ENCODE peak calls at places on chromosome 12, in nine cellular contexts. X is progenitor cell of endocrine pancreas, Z is GM20000, V is osteoblast, U is tibial artery, G is WTC11, K is thyroid gland, E is esophagus squamous epithelium, Y is AG09309. C is an unnamed sample.

GRCh38 chr12:54060975-54061778 is 7.5 kb downstream of the HOXC4 start:
- DNase-seq in U (no peak), Z (no peak), V (peak; percentile 93), K (no peak), E (no peak), Y (no peak), X (no peak), G (no peak), C (no peak)

GRCh38 chr12:42887657-42888056 is 298.1 kb upstream of the PRICKLE1 start:
- DNase-seq in Z (no peak), X (no peak), G (no peak), K (no peak), Y (no peak), V (no peak), U (no peak), E (no peak), C (no peak)

GRCh38 chr12:89453579-89453978 is 71.0 kb downstream of the GALNT4 start:
- DNase-seq in Y (peak; percentile 75), X (no peak), U (no peak), V (no peak), K (no peak), E (no peak), Z (no peak), G (no peak), C (no peak)

GRCh38 chr12:117367006-117367638 is 5.7 kb upstream of the NOS1 start:
- DNase-seq in X (peak; percentile 82), V (peak; percentile 98), G (peak; percentile 91), U (peak; percentile 47), Y (peak; percentile 20), Z (peak; percentile 82), E (no peak), K (peak; percentile 83), C (peak; percentile 31)

GRCh38 chr12:109923038-109923437 is 23.0 kb downstream of the TCHP start:
- DNase-seq in G (no peak), V (peak; percentile 23), U (no peak), K (no peak), Z (no peak), Y (no peak), E (no peak), X (no peak), C (no peak)

GRCh38 chr12:104219908-104220404 is 4.4 kb downstream of the TXNRD1 start:
- DNase-seq in Z (no peak), V (peak; percentile 82), U (peak; percentile 45), E (no peak), G (no peak), Y (peak; percentile 65), K (no peak), X (no peak), C (no peak)

GRCh38 chr12:27493260-27493935 is 30.6 kb upstream of the PPFIBP1 start:
- DNase-seq in E (no peak), Z (no peak), U (no peak), Y (no peak), X (no peak), V (no peak), G (no peak), K (no peak), C (no peak)

GRCh38 chr12:100289011-100289410 is 22.0 kb downstream of the SCYL2 start:
- DNase-seq in Z (no peak), G (no peak), K (no peak), X (no peak), V (no peak), E (no peak), U (no peak), Y (no peak), C (no peak)

GRCh38 chr12:107903377-107904061 is 129.0 kb downstream of the ASCL4 start:
- DNase-seq in G (peak; percentile 89), U (no peak), V (no peak), X (peak; percentile 32), K (peak; percentile 81), Z (peak; percentile 91), Y (no peak), E (peak; percentile 1), C (peak; percentile 61)

GRCh38 chr12:96248532-96248931 is 54.4 kb downstream of the ELK3 start:
- DNase-seq in V (no peak), K (no peak), U (no peak), Z (no peak), X (no peak), G (no peak), Y (no peak), E (no peak), C (no peak)

GRCh38 chr12:95258803-95259202 is 41.2 kb downstream of the VEZT start:
- DNase-seq in U (no peak), V (no peak), X (no peak), E (no peak), G (no peak), Z (no peak), K (no peak), Y (no peak), C (no peak)

GRCh38 chr12:6057693-6058092 is 66.8 kb downstream of the VWF start:
- DNase-seq in K (no peak), G (peak; percentile 78), V (peak; percentile 25), X (peak; percentile 58), U (no peak), Z (no peak), Y (no peak), E (no peak), C (no peak)

GRCh38 chr12:31309279-31309678 is 16.7 kb downstream of the SINHCAF start:
- DNase-seq in G (no peak), K (no peak), E (no peak), Z (no peak), Y (no peak), U (no peak), X (no peak), V (no peak), C (no peak)

GRCh38 chr12:7989827-7990491 is 42.6 kb upstream of the FOXJ2 start:
- DNase-seq in Y (no peak), X (no peak), G (no peak), Z (peak; percentile 22), U (peak; percentile 63), K (no peak), V (no peak), E (peak; percentile 16), C (peak; percentile 16)

GRCh38 chr12:69437073-69437472 is 33.1 kb upstream of the FRS2 start:
- DNase-seq in U (no peak), E (no peak), X (no peak), V (no peak), Z (no peak), G (no peak), Y (no peak), K (no peak), C (no peak)

GRCh38 chr12:118190266-118190665 is 54.3 kb downstream of the PEBP1 start:
- DNase-seq in X (no peak), G (no peak), Y (no peak), Z (no peak), K (no peak), V (peak; percentile 37), E (no peak), U (no peak), C (no peak)

GRCh38 chr12:34602213-34602940 is 580.1 kb downstream of the ALG10 start:
- DNase-seq in U (no peak), X (peak; percentile 8), Y (no peak), E (no peak), K (no peak), G (no peak), V (no peak), Z (no peak), C (no peak)

GRCh38 chr12:63978519-63978918 is 134.0 kb downstream of the SRGAP1 start:
- DNase-seq in V (no peak), G (no peak), E (no peak), Z (no peak), Y (peak; percentile 61), X (no peak), K (no peak), U (no peak), C (no peak)

GRCh38 chr12:104220931-104221330 is 5.4 kb downstream of the TXNRD1 start:
- DNase-seq in Z (no peak), K (no peak), U (no peak), E (no peak), X (no peak), G (no peak), Y (no peak), V (no peak), C (no peak)

GRCh38 chr12:32448581-32448980 is 49.2 kb downstream of the FGD4 start:
- DNase-seq in Y (no peak), K (no peak), Z (peak; percentile 17), U (no peak), E (no peak), G (no peak), V (no peak), X (no peak), C (no peak)
- TF ChIP-seq CTCF in Y (no peak), K (no peak), Z (no peak), U (no peak), E (no peak), G (no peak), V (no peak), X (no peak), C (no peak)

DNA sequence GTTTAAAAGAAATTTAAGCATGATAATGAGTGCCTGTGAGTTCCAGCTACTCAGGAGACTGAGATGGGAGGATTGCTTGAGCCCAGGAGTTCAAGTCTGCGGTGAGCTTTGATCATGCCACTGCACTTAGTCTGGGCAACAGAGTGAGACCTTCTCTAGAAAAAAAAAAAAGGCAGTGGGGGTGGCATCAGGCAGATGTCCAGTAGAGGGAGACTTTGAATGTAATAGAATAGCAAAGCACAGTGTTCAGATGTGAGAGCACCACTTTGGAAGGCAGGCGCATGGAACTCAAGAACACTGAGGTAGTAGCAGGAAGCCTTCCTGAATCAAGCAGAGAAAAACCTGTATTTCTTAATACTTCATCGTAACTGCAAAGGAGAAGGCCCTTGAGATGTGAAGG is 394.5 kb upstream of the GARIN6 start:
- DNase-seq in G (no peak), K (peak; percentile 9), E (no peak), Z (no peak), V (no peak), X (no peak), Y (no peak), U (no peak), C (no peak)
- TF ChIP-seq CTCF in G (no peak), K (peak; percentile 36), E (no peak), Z (peak; percentile 31), V (no peak), X (peak; percentile 37), Y (no peak), U (no peak), C (peak; percentile 20)

DNA sequence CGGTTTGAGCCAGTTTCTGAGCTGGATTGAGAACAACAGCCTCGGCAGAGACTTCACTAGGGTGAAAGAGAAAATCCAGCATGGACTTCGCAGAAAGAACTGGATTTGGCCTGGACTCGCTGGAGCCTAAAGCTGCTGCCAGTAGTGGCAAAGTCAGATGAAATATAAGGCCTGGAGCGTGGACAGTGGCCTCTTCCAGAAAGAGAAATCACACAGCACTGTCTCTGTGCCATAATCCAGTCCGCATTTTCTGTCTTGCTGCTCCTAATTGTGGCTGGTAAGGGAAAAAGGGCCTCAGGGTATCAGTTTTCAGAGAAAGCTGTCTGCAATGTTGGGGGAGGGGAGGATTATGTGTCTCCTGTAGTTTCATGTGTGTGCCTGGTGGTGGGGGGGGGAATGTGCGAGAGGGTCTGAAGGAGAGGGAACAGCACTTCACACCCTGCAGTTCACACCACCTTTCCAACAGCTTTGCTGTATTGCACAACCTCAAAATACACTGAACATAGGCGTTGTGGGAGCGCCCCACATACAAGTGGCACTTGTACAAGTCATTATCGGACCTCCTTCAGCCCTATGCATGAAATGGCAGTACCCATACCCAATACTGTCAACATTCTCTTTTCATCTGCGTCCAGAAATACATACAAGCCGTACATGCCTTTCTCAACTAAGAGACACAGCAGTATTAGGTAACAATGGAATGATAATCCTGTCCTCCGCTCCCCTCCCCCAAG is 107.6 kb upstream of the ATF7IP start:
- DNase-seq in Z (peak; percentile 69), V (peak; percentile 93), G (peak; percentile 98), Y (peak; percentile 99), E (peak; percentile 81), X (peak; percentile 75), U (peak; percentile 98), K (peak; percentile 95), C (peak; percentile 83)
- TF ChIP-seq CTCF in Z (no peak), V (no peak), G (no peak), Y (no peak), E (peak; percentile 27), X (no peak), U (no peak), K (peak; percentile 18), C (no peak)

GRCh38 chr12:57888407-57889157 is 42.1 kb upstream of the CTDSP2 start:
- DNase-seq in X (no peak), V (peak; percentile 75), G (peak; percentile 34), E (no peak), U (no peak), Z (no peak), Y (no peak), K (no peak), C (no peak)
- TF ChIP-seq CTCF in X (no peak), V (no peak), G (no peak), E (no peak), U (no peak), Z (no peak), Y (no peak), K (no peak), C (no peak)